ENCODE peak calls at places on chromosome 19, in seven cellular contexts. T is AG04450; Q is tibial artery; M is Peyer's patch; R is mammary epithelial cell; U is small intestine; J is CD4-positive, alpha-beta memory T cell. L is an unnamed sample.

GRCh38 chr19:19213822-19214558 is 2.2 kb downstream of the NCAN start:
- DNase-seq in R (no peak), T (no peak), J (no peak), M (no peak), U (no peak), Q (no peak), L (no peak)

GRCh38 chr19:1104452-1105216 is 840 bp downstream of the GPX4 start:
- DNase-seq in U (peak; percentile 80), J (peak; percentile 69), R (peak; percentile 75), T (no peak), M (peak; percentile 89), Q (peak; percentile 70), L (peak; percentile 71)

GRCh38 chr19:5560156-5560555 is 7.6 kb downstream of the TINCR start:
- DNase-seq in R (no peak), T (no peak), U (no peak), Q (no peak), M (no peak), J (no peak), L (no peak)

GRCh38 chr19:55113570-55114039 is 3.8 kb downstream of the PPP1R12C start:
- DNase-seq in T (peak; percentile 84), J (no peak), R (peak; percentile 16), U (no peak), M (peak; percentile 84), Q (peak; percentile 94), L (no peak)

GRCh38 chr19:41541990-41542584 is 33.9 kb upstream of the CEACAM21 start:
- DNase-seq in J (peak; percentile 76), T (no peak), R (peak; percentile 14), Q (peak; percentile 51), U (peak; percentile 63), M (peak; percentile 91), L (peak; percentile 73)

GRCh38 chr19:33175886-33176669 is 18.1 kb upstream of the LRP3 start:
- DNase-seq in M (no peak), Q (no peak), J (peak; percentile 16), R (peak; percentile 9), T (no peak), U (no peak), L (no peak)

GRCh38 chr19:55694241-55694655 is 19.2 kb downstream of the EPN1 start:
- DNase-seq in R (no peak), J (no peak), T (no peak), Q (no peak), U (peak; percentile 50), M (peak; percentile 61), L (no peak)

GRCh38 chr19:39263912-39264305 is 4.3 kb upstream of the IFNL2 start:
- DNase-seq in R (no peak), J (no peak), Q (no peak), M (peak; percentile 41), T (no peak), U (no peak), L (no peak)

GRCh38 chr19:16463991-16464575 is 7.7 kb downstream of the EPS15L1 start:
- DNase-seq in J (no peak), T (no peak), U (no peak), Q (no peak), R (no peak), M (no peak), L (no peak)

GRCh38 chr19:43337737-43338136 is 15.7 kb upstream of the CD177 start:
- DNase-seq in R (peak; percentile 11), U (no peak), Q (no peak), M (no peak), T (no peak), J (no peak), L (no peak)

GRCh38 chr19:50705422-50706019 is 14.1 kb downstream of the SHANK1 start:
- DNase-seq in R (peak; percentile 50), Q (no peak), T (peak; percentile 30), M (no peak), J (no peak), U (peak; percentile 9), L (no peak)

DNA sequence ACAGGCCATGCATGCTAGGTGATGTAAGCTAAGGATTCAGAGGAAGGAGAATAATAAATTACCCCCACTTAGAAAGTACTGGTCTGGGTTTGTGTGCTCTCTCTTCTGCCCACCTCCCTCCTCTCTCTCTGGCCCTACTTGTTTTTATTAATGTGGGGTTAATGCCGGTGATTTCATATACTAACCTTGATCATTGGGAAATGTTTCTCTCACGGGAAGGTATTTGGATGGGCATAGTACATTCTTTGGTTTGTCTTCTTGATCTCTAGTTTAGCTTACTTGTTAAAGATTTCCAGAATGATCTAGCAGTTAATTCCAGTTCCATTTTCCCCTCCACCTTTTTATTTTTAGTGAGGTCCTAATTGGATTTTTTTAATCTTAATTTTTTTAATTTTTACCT is 24.6 kb downstream of the ARHGAP35 start:
- DNase-seq in T (no peak), M (no peak), J (no peak), R (no peak), U (no peak), Q (no peak), L (no peak)
- H3K27ac ChIP-seq in T (no peak overlapping the region), M (no peak overlapping the region), J (no peak overlapping the region), R (no peak overlapping the region), U (no peak overlapping the region), Q (no peak overlapping the region), L (no peak overlapping the region)

GRCh38 chr19:7292950-7293794 is 1.0 kb downstream of the INSR start:
- DNase-seq in Q (peak; percentile 35), T (no peak), R (no peak), U (peak; percentile 75), J (no peak), M (peak; percentile 76), L (no peak)
- H3K27ac ChIP-seq in Q (peak overlapping the region; percentile 99), T (no peak overlapping the region), R (no peak overlapping the region), U (peak overlapping the region; percentile 50), J (no peak overlapping the region), M (peak overlapping the region; percentile 76), L (no peak overlapping the region)

GRCh38 chr19:7795555-7796161 is 32.6 kb downstream of the CLEC4M start:
- DNase-seq in U (no peak), J (no peak), Q (no peak), T (peak; percentile 2), M (no peak), R (no peak), L (no peak)
- H3K27ac ChIP-seq in U (no peak overlapping the region), J (no peak overlapping the region), Q (no peak overlapping the region), T (no peak overlapping the region), M (no peak overlapping the region), R (no peak overlapping the region), L (no peak overlapping the region)

GRCh38 chr19:44692379-44692721 is 6.6 kb upstream of the CEACAM16 start:
- DNase-seq in Q (no peak), M (no peak), J (no peak), R (no peak), U (no peak), T (no peak), L (no peak)
- H3K27ac ChIP-seq in Q (no peak overlapping the region), M (peak overlapping the region; percentile 22), J (peak overlapping the region; percentile 70), R (peak overlapping the region; percentile 20), U (peak overlapping the region; percentile 77), T (no peak overlapping the region), L (peak overlapping the region; percentile 76)

L was measured in effector memory CD4-positive, alpha-beta T cell.